ENCODE peak calls at places on chromosomes 16 and 17, in nine cellular contexts. A, Z, K, S, J, Y, E, T and Q are unnamed samples.

GRCh38 chr17:70808596-70808995 is 639.3 kb downstream of the KCNJ2 start:
- DNase-seq in Y (peak), Z (no peak), J (no peak), K (no peak), S (no peak), E (no peak), A (no peak), T (no peak), Q (no peak)

GRCh38 chr17:66191607-66192377 is at the start of gene CEP112:
- DNase-seq in Z (peak), J (peak), S (peak), E (peak), T (peak), Y (peak), A (peak), K (peak), Q (peak)

GRCh38 chr16:106623-107324 is 28.7 kb downstream of the MPG start:
- DNase-seq in J (no peak), K (no peak), A (no peak), S (peak), E (peak), T (peak), Y (peak), Z (peak), Q (peak)

GRCh38 chr16:71367243-71367976 is 8.9 kb downstream of the CALB2 start:
- DNase-seq in T (peak), Y (peak), K (peak), S (no peak), J (no peak), Z (no peak), A (no peak), E (no peak), Q (peak)

GRCh38 chr16:73143681-73144370 is 95.9 kb upstream of the ZFHX3 start:
- DNase-seq in Z (no peak), E (no peak), Y (peak), S (no peak), J (no peak), T (no peak), A (no peak), K (no peak), Q (no peak)

GRCh38 chr16:10961231-10961630 is 16.9 kb downstream of the CLEC16A start:
- DNase-seq in S (peak), J (no peak), K (no peak), Z (no peak), Y (no peak), T (no peak), E (no peak), A (no peak), Q (no peak)

GRCh38 chr17:33873218-33873617 is 381.9 kb upstream of the CCL2 start:
- DNase-seq in K (no peak), E (no peak), T (no peak), A (no peak), Y (no peak), J (no peak), S (peak), Z (no peak), Q (no peak)

GRCh38 chr16:89636663-89637062 is 20.8 kb downstream of the CHMP1A start:
- DNase-seq in K (no peak), Y (no peak), A (no peak), Z (no peak), S (no peak), E (no peak), J (peak), T (no peak), Q (no peak)

GRCh38 chr16:85898521-85899442 is at the start of gene IRF8:
- DNase-seq in J (peak), Y (peak), T (peak), E (peak), A (peak), S (peak), K (peak), Z (peak), Q (no peak)

GRCh38 chr17:68291836-68292688 is 767 bp downstream of the ARSG start:
- DNase-seq in T (peak), E (peak), J (peak), Z (peak), Y (peak), S (peak), A (peak), K (peak), Q (no peak)

GRCh38 chr16:85916141-85916890 is 17.4 kb downstream of the IRF8 start:
- DNase-seq in E (no peak), T (peak), A (no peak), Z (no peak), S (peak), K (no peak), J (peak), Y (peak), Q (no peak)

GRCh38 chr17:8885968-8886674 is 18.6 kb upstream of the PIK3R6 start:
- DNase-seq in Y (no peak), T (no peak), K (no peak), Z (no peak), E (no peak), J (no peak), A (no peak), S (no peak), Q (no peak)

GRCh38 chr16:53413864-53414263 is 20.4 kb upstream of the RBL2 start:
- DNase-seq in A (no peak), T (no peak), S (no peak), J (peak), E (no peak), Z (no peak), Y (no peak), K (no peak), Q (no peak)

GRCh38 chr17:81601525-81602120 is 35.3 kb downstream of the NPLOC4 start:
- DNase-seq in A (no peak), E (peak), T (peak), J (no peak), K (no peak), Z (peak), Y (peak), S (peak), Q (peak)

GRCh38 chr17:49525831-49526741 is 31.0 kb downstream of the NGFR start:
- DNase-seq in E (no peak), A (no peak), Y (no peak), Z (no peak), S (no peak), K (no peak), T (no peak), J (no peak), Q (no peak)

GRCh38 chr16:85607331-85607765 is 5.8 kb upstream of the GSE1 start:
- DNase-seq in Z (no peak), T (peak), S (no peak), K (no peak), E (no peak), J (no peak), A (no peak), Y (peak), Q (no peak)

GRCh38 chr17:58402047-58402446 is 15.3 kb downstream of the RNF43 start:
- DNase-seq in T (no peak), Y (no peak), K (no peak), E (no peak), Z (no peak), A (no peak), J (no peak), S (peak), Q (no peak)

GRCh38 chr17:27230996-27231395 is 62.9 kb upstream of the WSB1 start:
- DNase-seq in T (no peak), K (no peak), J (no peak), S (no peak), Y (no peak), E (no peak), A (no peak), Z (no peak), Q (no peak)

GRCh38 chr17:81097134-81097942 is 62.4 kb downstream of the BAIAP2 start:
- DNase-seq in J (peak), Z (peak), E (no peak), T (peak), A (peak), S (peak), Y (peak), K (peak), Q (no peak)

GRCh38 chr16:6189216-6189615 is 1091.6 kb upstream of the EEF2KMT start:
- DNase-seq in E (no peak), J (no peak), Z (no peak), S (no peak), T (no peak), Y (no peak), A (no peak), K (no peak), Q (no peak)

GRCh38 chr17:53039981-53040380 is 782.7 kb upstream of the KIF2B start:
- DNase-seq in T (no peak), S (no peak), Y (no peak), E (no peak), A (no peak), K (no peak), J (no peak), Z (no peak), Q (no peak)

GRCh38 chr16:14202697-14203096 is 131.6 kb downstream of the MRTFB start:
- DNase-seq in K (no peak), J (no peak), Y (peak), A (no peak), S (peak), Z (no peak), E (no peak), T (no peak), Q (no peak)

GRCh38 chr17:41480581-41480980 is 370 bp downstream of the KRT35 start:
- DNase-seq in T (no peak), K (no peak), J (no peak), S (no peak), Z (no peak), A (no peak), Y (no peak), E (no peak), Q (no peak)

GRCh38 chr16:24010440-24011089 is 174.8 kb downstream of the PRKCB start:
- DNase-seq in Y (peak), T (peak), S (peak), E (peak), J (peak), Z (peak), A (peak), K (peak), Q (peak)

GRCh38 chr17:27306276-27306820 is 12.4 kb downstream of the WSB1 start:
- DNase-seq in A (no peak), T (no peak), S (no peak), Y (no peak), E (no peak), J (no peak), Z (no peak), K (no peak), Q (no peak)

GRCh38 chr17:47720754-47721533 is 12.1 kb upstream of the TBX21 start:
- DNase-seq in Y (no peak), S (peak), Z (peak), T (peak), E (peak), A (no peak), K (no peak), J (no peak), Q (no peak)

GRCh38 chr17:80220709-80221215 is 535 bp downstream of the SLC26A11 start:
- DNase-seq in T (peak), Y (peak), A (no peak), E (no peak), J (no peak), Z (peak), S (no peak), K (peak), Q (no peak)

GRCh38 chr17:82126479-82127314 is 28.7 kb upstream of the FASN start:
- DNase-seq in E (peak), K (no peak), Y (peak), S (no peak), Z (peak), T (peak), A (no peak), J (no peak), Q (no peak)

DNA sequence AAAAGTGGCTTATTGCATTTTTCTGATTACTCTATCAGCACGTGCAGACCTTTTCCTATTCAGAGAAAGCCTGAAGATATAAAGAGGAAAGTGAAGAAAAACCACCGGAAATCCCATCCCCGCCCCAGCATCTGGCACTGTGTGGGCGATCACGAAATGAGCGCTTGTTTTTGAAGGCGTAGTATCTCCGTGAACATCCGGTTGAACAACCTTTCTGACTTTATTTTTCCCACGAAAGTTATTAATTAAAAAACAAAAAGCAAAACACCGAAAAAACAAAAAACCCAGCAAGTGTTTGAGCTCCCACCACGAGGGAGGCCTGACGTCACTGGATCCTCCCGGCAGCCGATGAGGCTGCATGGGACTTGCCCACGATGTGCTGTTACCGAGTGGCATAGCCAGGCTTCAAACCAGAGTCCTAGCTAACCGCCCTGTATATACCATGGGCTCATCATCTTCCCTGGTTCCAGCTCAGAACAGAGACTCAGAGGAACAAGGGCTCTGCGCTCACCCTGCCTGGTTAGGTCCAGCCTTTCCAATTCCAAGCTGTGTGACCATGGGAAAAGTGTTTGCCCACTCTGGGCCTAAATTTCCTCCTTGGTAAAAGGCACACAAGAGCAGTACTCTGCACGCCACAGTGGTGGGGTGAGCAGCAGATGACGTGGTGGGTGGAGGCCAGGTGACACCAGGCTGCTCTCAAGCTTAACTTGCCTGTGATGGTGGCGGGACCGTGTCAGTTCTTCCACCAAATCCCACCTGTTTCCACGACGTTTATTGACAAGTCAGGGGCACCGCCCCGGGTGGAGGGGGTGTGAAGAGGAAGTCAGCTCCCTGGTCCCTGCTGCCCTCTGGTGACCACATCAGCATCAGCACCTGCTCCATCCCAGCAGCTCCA is 34.3 kb upstream of the IL21R start:
- DNase-seq in S (peak), A (peak), K (peak), T (peak), Z (peak), E (peak), J (peak), Y (peak), Q (peak)
- H3K4me3 ChIP-seq in S (no peak), A (peak), K (peak), T (no peak), Z (peak), E (peak), J (peak), Y (no peak), Q (no peak)

GRCh38 chr16:88503771-88504488 is 50.9 kb downstream of the ZFPM1 start:
- DNase-seq in J (no peak), E (no peak), S (no peak), K (no peak), Z (no peak), A (no peak), Y (no peak), T (no peak), Q (no peak)

GRCh38 chr16:88505405-88506082 is 52.5 kb downstream of the ZFPM1 start:
- DNase-seq in Y (peak), E (peak), T (peak), A (no peak), K (no peak), J (no peak), S (no peak), Z (peak), Q (no peak)

GRCh38 chr16:88502776-88503280 is 49.7 kb downstream of the ZFPM1 start:
- DNase-seq in E (no peak), S (no peak), Y (no peak), T (no peak), A (no peak), K (no peak), Z (no peak), J (no peak), Q (no peak)

GRCh38 chr16:88503374-88503770 is 50.3 kb downstream of the ZFPM1 start:
- DNase-seq in K (no peak), Z (no peak), S (no peak), A (no peak), J (no peak), Y (peak), T (no peak), E (no peak), Q (no peak)

DNA sequence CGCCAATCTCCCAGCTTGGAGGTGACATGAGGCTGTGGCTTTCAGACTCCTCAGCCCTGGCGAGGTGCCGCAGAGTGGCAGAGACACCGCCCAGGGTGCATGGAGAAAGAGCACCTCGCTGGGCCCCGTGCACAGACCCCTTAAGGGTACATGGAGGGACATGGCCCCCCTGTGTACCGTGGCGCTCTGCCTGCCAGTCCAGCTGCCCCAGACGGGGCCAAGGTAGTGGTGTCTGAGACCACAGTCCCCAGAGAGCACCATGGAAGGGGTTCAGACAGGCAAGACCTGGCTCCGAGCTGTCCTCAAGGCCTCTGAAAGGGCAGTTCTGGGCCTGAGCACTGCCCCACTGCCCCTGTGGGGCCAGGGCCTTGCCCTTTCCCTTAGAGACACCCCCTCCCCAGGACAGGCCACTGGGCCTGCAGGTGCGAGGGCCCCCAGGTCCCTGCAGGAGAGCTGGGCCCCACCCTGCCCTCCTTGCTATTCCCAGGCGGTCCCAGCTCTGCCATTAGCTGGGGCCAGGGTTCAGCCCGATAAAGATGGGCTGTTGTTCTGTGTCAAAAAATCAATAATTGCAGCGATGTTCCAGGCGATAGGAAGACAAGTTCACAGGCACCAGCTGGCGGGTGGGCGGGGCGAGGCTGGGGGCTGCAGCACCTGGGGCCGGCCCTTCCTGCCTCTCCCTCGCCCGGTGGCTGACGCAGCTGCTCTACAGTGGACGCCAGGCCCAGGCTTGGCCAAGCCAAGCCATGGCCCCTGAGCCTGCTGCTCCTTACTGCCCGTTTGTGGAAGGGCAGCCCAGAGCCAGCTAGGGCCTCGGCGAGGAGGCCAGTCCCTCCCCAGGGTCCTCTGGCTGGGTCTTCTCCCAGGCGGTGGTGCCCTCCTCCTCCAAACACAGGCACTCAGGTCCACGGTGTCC is 51.7 kb downstream of the ZFPM1 start:
- DNase-seq in K (no peak), A (no peak), Y (peak), J (no peak), S (no peak), T (peak), Z (no peak), E (no peak), Q (no peak)
- H3K4me3 ChIP-seq in K (no peak), A (no peak), Y (no peak), J (no peak), S (no peak), T (no peak), Z (no peak), E (no peak), Q (no peak)

GRCh38 chr17:5031365-5032082 is 3.7 kb downstream of the SLC52A1 start:
- DNase-seq in K (peak), Y (peak), T (peak), Z (peak), A (peak), J (peak), S (peak), E (peak), Q (peak)
- H3K4me3 ChIP-seq in K (peak), Y (peak), T (peak), Z (peak), A (peak), J (peak), S (peak), E (peak), Q (peak)

GRCh38 chr16:56588781-56589140 is 567 bp upstream of the MT3 start:
- DNase-seq in Z (no peak), A (no peak), Y (no peak), E (no peak), T (no peak), S (no peak), K (no peak), J (no peak), Q (no peak)
- H3K4me3 ChIP-seq in Z (peak), A (peak), Y (no peak), E (no peak), T (no peak), S (peak), K (peak), J (peak), Q (peak)

GRCh38 chr17:3885271-3885670 is 7.6 kb downstream of the CAMKK1 start:
- DNase-seq in T (no peak), J (no peak), S (no peak), A (no peak), Y (no peak), K (no peak), E (no peak), Z (no peak), Q (no peak)
- H3K4me3 ChIP-seq in T (no peak), J (no peak), S (no peak), A (no peak), Y (no peak), K (no peak), E (no peak), Z (no peak), Q (no peak)

GRCh38 chr17:7445011-7445927 is at the start of gene CHRNB1:
- DNase-seq in Z (peak), Y (peak), E (no peak), S (no peak), J (peak), T (peak), K (peak), A (no peak), Q (no peak)
- H3K4me3 ChIP-seq in Z (no peak), Y (peak), E (no peak), S (peak), J (peak), T (peak), K (peak), A (peak), Q (peak)